ENCODE peak calls at places on chromosomes 12 and 14, in eight cellular contexts. G is hepatocyte, O is fibroblast of the aortic adventitia, R is B cell, N is testis, H is cardiac fibroblast, X is heart left ventricle, D is ovary. L is an unnamed sample.

GRCh38 chr14:94110552-94111181 is at the start of gene IFI27:
- DNase-seq in G (no peak), D (peak), O (peak), N (peak), R (no peak), H (peak), X (peak), L (no peak)

GRCh38 chr12:93609281-93610192 is 37.1 kb downstream of the SOCS2 start:
- DNase-seq in N (no peak), O (no peak), H (no peak), R (no peak), G (no peak), X (no peak), D (no peak), L (no peak)

GRCh38 chr12:62158416-62159360 is 101.5 kb upstream of the USP15 start:
- DNase-seq in O (no peak), R (no peak), D (no peak), X (no peak), G (no peak), H (no peak), N (no peak), L (no peak)

GRCh38 chr12:6646276-6647082 is 753 bp downstream of the ACRBP start:
- DNase-seq in D (no peak), H (no peak), X (no peak), G (no peak), N (no peak), R (no peak), O (no peak), L (no peak)

GRCh38 chr12:29734299-29734698 is 49.4 kb downstream of the TMTC1 start:
- DNase-seq in H (no peak), X (no peak), G (no peak), O (no peak), R (no peak), D (no peak), N (no peak), L (no peak)

GRCh38 chr14:35341454-35342159 is 49.4 kb downstream of the PSMA6 start:
- DNase-seq in X (peak), O (peak), G (peak), D (peak), R (no peak), H (peak), N (peak), L (peak)

GRCh38 chr12:117171499-117172162 is 18.6 kb downstream of the FBXO21 start:
- DNase-seq in R (no peak), X (no peak), N (no peak), H (no peak), O (no peak), D (no peak), G (no peak), L (no peak)

GRCh38 chr14:106809615-106810014 is 1283.2 kb downstream of the TMEM121 start:
- DNase-seq in N (no peak), X (no peak), R (no peak), D (no peak), O (no peak), H (no peak), G (no peak), L (no peak)

GRCh38 chr14:97468220-97468619 is 671.0 kb downstream of the VRK1 start:
- DNase-seq in G (no peak), X (no peak), O (no peak), R (no peak), H (no peak), N (no peak), D (no peak), L (no peak)

GRCh38 chr14:94128216-94128839 is 1.1 kb downstream of the IFI27L2 start:
- DNase-seq in R (no peak), D (peak), N (peak), O (no peak), X (no peak), G (no peak), H (no peak), L (no peak)

GRCh38 chr12:131066886-131067490 is 113.3 kb downstream of the ADGRD1 start:
- DNase-seq in G (no peak), O (no peak), R (no peak), D (peak), N (peak), X (peak), H (no peak), L (no peak)

DNA sequence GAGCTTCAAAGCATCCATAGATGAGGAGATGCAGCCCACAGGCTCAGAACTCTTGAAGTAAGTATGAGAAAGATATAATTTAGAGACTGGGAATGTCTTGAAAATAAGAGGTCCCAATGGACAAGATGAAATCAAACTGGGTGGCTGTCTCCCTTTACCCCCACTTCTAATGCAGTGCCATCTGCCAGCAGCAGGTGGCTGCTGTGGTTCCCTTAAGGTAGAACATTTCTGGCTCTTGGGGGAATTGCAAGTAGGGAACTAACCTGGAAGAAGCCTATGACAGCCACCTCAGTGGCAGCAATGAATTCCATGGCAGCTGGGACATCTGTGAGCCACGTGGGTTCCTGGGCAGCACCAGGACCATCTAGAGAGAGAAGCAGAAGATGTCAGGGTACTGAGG is 648 bp downstream of the ERP27 start:
- DNase-seq in H (no peak), N (no peak), X (no peak), G (no peak), O (no peak), R (no peak), D (no peak), L (no peak)
- TF ChIP-seq CTCF in H (peak), N (no peak), X (no peak), G (no peak), O (no peak), R (peak), D (no peak), L (peak)

GRCh38 chr12:113222730-113223531 is 1.7 kb downstream of the TPCN1 start:
- DNase-seq in O (peak), X (peak), R (peak), N (peak), H (peak), D (peak), G (peak), L (peak)

GRCh38 chr12:113221997-113222729 is 899 bp downstream of the TPCN1 start:
- DNase-seq in G (no peak), N (no peak), D (no peak), O (no peak), R (peak), H (no peak), X (no peak), L (no peak)

GRCh38 chr12:113224955-113225354 is 3.7 kb downstream of the TPCN1 start:
- DNase-seq in N (no peak), O (no peak), G (no peak), R (no peak), D (no peak), H (no peak), X (no peak), L (no peak)

GRCh38 chr12:113220593-113221180 is 577 bp upstream of the TPCN1 start:
- DNase-seq in H (no peak), X (no peak), R (no peak), D (no peak), G (no peak), O (no peak), N (no peak), L (no peak)

GRCh38 chr12:113221181-113221996 is at the start of gene TPCN1:
- DNase-seq in O (peak), G (peak), X (peak), R (peak), D (peak), H (peak), N (peak), L (peak)
- TF ChIP-seq CTCF in O (peak), G (no peak), X (no peak), R (peak), D (peak), H (no peak), N (no peak), L (peak)

GRCh38 chr14:53542692-53543091 is 389.6 kb upstream of the DDHD1 start:
- DNase-seq in R (no peak), O (peak), D (no peak), X (no peak), G (peak), N (peak), H (peak), L (peak)
- TF ChIP-seq CTCF in R (no peak), O (no peak), D (no peak), X (no peak), G (peak), N (no peak), H (no peak), L (no peak)

GRCh38 chr14:89954045-89955021 is at the start of gene EFCAB11:
- DNase-seq in R (peak), G (peak), H (peak), O (peak), X (peak), N (peak), D (peak), L (peak)
- TF ChIP-seq CTCF in R (peak), G (peak), H (no peak), O (peak), X (no peak), N (no peak), D (no peak), L (peak)

GRCh38 chr12:2548095-2548494 is 246.7 kb upstream of the FKBP4 start:
- DNase-seq in D (no peak), R (no peak), H (no peak), N (no peak), O (no peak), X (no peak), G (no peak), L (no peak)
- TF ChIP-seq CTCF in D (no peak), R (no peak), H (no peak), N (no peak), O (no peak), X (no peak), G (no peak), L (peak)

DNA sequence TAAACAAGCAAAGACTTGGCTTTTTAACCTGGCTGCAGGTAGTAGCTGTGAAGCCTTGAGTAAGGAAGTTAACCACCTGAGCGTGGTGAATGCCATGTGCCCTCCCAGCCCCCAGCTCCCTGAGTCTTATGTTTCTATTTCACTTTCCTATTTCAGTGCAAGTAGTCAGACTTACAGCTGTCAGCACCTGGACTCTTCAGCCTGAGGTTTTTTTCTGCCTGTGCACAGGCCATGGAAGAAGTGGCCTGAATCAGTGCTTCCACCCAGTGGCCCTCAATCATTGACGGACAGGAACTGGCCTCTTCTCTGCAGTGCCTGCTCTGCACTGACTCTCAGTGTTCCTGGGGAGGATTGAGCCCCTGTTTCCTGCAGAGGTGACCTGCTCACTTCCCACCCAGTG is 796.4 kb downstream of the MED13L start:
- DNase-seq in G (no peak), O (no peak), R (no peak), N (no peak), D (no peak), X (no peak), H (no peak), L (no peak)
- TF ChIP-seq CTCF in G (no peak), O (no peak), R (no peak), N (no peak), D (no peak), X (no peak), H (no peak), L (no peak)

GRCh38 chr14:47863441-47863840 is 188.0 kb upstream of the MDGA2 start:
- DNase-seq in H (no peak), G (no peak), N (no peak), R (no peak), X (no peak), D (no peak), O (no peak), L (no peak)

GRCh38 chr14:47852278-47852677 is 176.9 kb upstream of the MDGA2 start:
- DNase-seq in G (no peak), N (no peak), D (no peak), R (no peak), O (no peak), H (no peak), X (no peak), L (no peak)

GRCh38 chr14:47857646-47858045 is 182.2 kb upstream of the MDGA2 start:
- DNase-seq in O (no peak), X (no peak), H (no peak), R (no peak), N (no peak), D (no peak), G (no peak), L (no peak)
- TF ChIP-seq CTCF in O (no peak), X (no peak), H (no peak), R (no peak), N (no peak), D (no peak), G (no peak), L (no peak)